ENCODE peak calls at places on chromosomes 7 and 10, in five cellular contexts. F is GM23248; T is NCI-H1105; E is stimulated activated CD4-positive, alpha-beta T cell treated with anti-CD3 and anti-CD28 coated beads, Interleukin-2, amount 100 ng/mL, for 48 hours; H is stimulated activated CD8-positive, alpha-beta memory T cell treated with anti-CD3 and anti-CD28 coated beads, Interleukin-12 subunit alpha, Interleukin-12 subunit beta, amount 100 ng/mL, for 1 hour. C is an unnamed sample.

GRCh38 chr7:131105294-131105802 is 222.3 kb upstream of the MKLN1 start:
- DNase-seq in E (no peak), H (no peak), T (no peak), F (peak; percentile 63), C (peak; percentile 22)

GRCh38 chr10:55740110-55740509 is 620.9 kb downstream of the ZWINT start:
- DNase-seq in E (no peak), H (no peak), T (no peak), F (no peak), C (no peak)

GRCh38 chr10:86958831-86959736 is 685 bp downstream of the SNCG start:
- DNase-seq in H (no peak), T (no peak), E (no peak), F (peak; percentile 49), C (peak; percentile 85)

GRCh38 chr7:77330169-77330882 is 85.8 kb downstream of the GSAP start:
- DNase-seq in E (no peak), H (no peak), F (peak; percentile 57), T (no peak), C (peak; percentile 74)

GRCh38 chr7:14096159-14096558 is 106.7 kb upstream of the ETV1 start:
- DNase-seq in H (no peak), F (no peak), T (no peak), E (no peak), C (no peak)

GRCh38 chr10:8238989-8239388 is 184.5 kb downstream of the GATA3 start:
- DNase-seq in E (no peak), F (no peak), T (no peak), H (no peak), C (no peak)

GRCh38 chr10:16509996-16510395 is 11.7 kb downstream of the C1QL3 start:
- DNase-seq in H (no peak), F (peak; percentile 32), E (no peak), T (no peak), C (peak; percentile 22)

GRCh38 chr10:28669227-28670173 is 7.8 kb upstream of the BAMBI start:
- DNase-seq in E (no peak), H (no peak), T (no peak), F (no peak), C (no peak)

GRCh38 chr10:18438356-18439126 is 212.8 kb downstream of the NSUN6 start:
- DNase-seq in F (no peak), H (no peak), E (no peak), T (no peak), C (no peak)

GRCh38 chr10:24882047-24882698 is 70.2 kb downstream of the PRTFDC1 start:
- DNase-seq in E (no peak), F (peak; percentile 65), H (no peak), T (no peak), C (peak; percentile 71)